ENCODE peak calls at places on chromosomes 3 and 15, in eight cellular contexts. One of them, this sample, is unnamed.
A peak's percentile ranks its signal among the peaks of the same experiment; 100 is the strongest.

GRCh38 chr3:73766599-73767378 is 142.0 kb upstream of the PDZRN3 start:
- DNase-seq in GM12865: no peak
- DNase-seq in foreskin fibroblast: peak; percentile 79
- DNase-seq in activated T-cell treated with anti-CD3 and anti-CD28 coated beads, Interleukin-2, amount 50 U/mL, for 72 hours: no peak
- DNase-seq in AG08396: peak; percentile 39
- DNase-seq in NCI-H2227 treated with DMSO at 0.1 percent for 48 hours: no peak
- DNase-seq in sciatic nerve: no peak
- DNase-seq in neural crest cell: no peak
- DNase-seq in this sample: no peak

GRCh38 chr3:49172616-49173041 is 1.2 kb downstream of the KLHDC8B start:
- DNase-seq in sciatic nerve: no peak
- DNase-seq in AG08396: no peak
- DNase-seq in GM12865: no peak
- DNase-seq in neural crest cell: no peak
- DNase-seq in NCI-H2227 treated with DMSO at 0.1 percent for 48 hours: no peak
- DNase-seq in activated T-cell treated with anti-CD3 and anti-CD28 coated beads, Interleukin-2, amount 50 U/mL, for 72 hours: no peak
- DNase-seq in foreskin fibroblast: no peak
- DNase-seq in this sample: no peak

GRCh38 chr3:159733194-159733860 is 255.3 kb upstream of the IL12A start:
- DNase-seq in sciatic nerve: no peak
- DNase-seq in GM12865: no peak
- DNase-seq in neural crest cell: no peak
- DNase-seq in foreskin fibroblast: peak; percentile 59
- DNase-seq in AG08396: peak; percentile 53
- DNase-seq in NCI-H2227 treated with DMSO at 0.1 percent for 48 hours: no peak
- DNase-seq in activated T-cell treated with anti-CD3 and anti-CD28 coated beads, Interleukin-2, amount 50 U/mL, for 72 hours: no peak
- DNase-seq in this sample: no peak

GRCh38 chr15:73325191-73325980 is 43.4 kb downstream of the HCN4 start:
- DNase-seq in activated T-cell treated with anti-CD3 and anti-CD28 coated beads, Interleukin-2, amount 50 U/mL, for 72 hours: peak; percentile 33
- DNase-seq in GM12865: peak; percentile 54
- DNase-seq in foreskin fibroblast: no peak
- DNase-seq in NCI-H2227 treated with DMSO at 0.1 percent for 48 hours: no peak
- DNase-seq in neural crest cell: no peak
- DNase-seq in AG08396: no peak
- DNase-seq in sciatic nerve: no peak
- DNase-seq in this sample: peak; percentile 46

GRCh38 chr3:44419923-44420650 is 57.4 kb downstream of the ZNF445 start:
- DNase-seq in NCI-H2227 treated with DMSO at 0.1 percent for 48 hours: no peak
- DNase-seq in foreskin fibroblast: no peak
- DNase-seq in sciatic nerve: no peak
- DNase-seq in neural crest cell: no peak
- DNase-seq in AG08396: no peak
- DNase-seq in activated T-cell treated with anti-CD3 and anti-CD28 coated beads, Interleukin-2, amount 50 U/mL, for 72 hours: no peak
- DNase-seq in GM12865: no peak
- DNase-seq in this sample: no peak

GRCh38 chr3:175731543-175731942 is 872.4 kb downstream of the NAALADL2 start:
- DNase-seq in AG08396: no peak
- DNase-seq in foreskin fibroblast: no peak
- DNase-seq in activated T-cell treated with anti-CD3 and anti-CD28 coated beads, Interleukin-2, amount 50 U/mL, for 72 hours: no peak
- DNase-seq in neural crest cell: no peak
- DNase-seq in NCI-H2227 treated with DMSO at 0.1 percent for 48 hours: no peak
- DNase-seq in sciatic nerve: no peak
- DNase-seq in GM12865: no peak
- DNase-seq in this sample: no peak

GRCh38 chr3:190481779-190482178 is 32.1 kb upstream of the TMEM207 start:
- DNase-seq in neural crest cell: no peak
- DNase-seq in GM12865: no peak
- DNase-seq in sciatic nerve: no peak
- DNase-seq in NCI-H2227 treated with DMSO at 0.1 percent for 48 hours: no peak
- DNase-seq in activated T-cell treated with anti-CD3 and anti-CD28 coated beads, Interleukin-2, amount 50 U/mL, for 72 hours: no peak
- DNase-seq in AG08396: no peak
- DNase-seq in foreskin fibroblast: no peak
- DNase-seq in this sample: no peak

GRCh38 chr3:17469520-17469919 is 272.9 kb downstream of the TBC1D5 start:
- DNase-seq in activated T-cell treated with anti-CD3 and anti-CD28 coated beads, Interleukin-2, amount 50 U/mL, for 72 hours: no peak
- DNase-seq in AG08396: no peak
- DNase-seq in foreskin fibroblast: no peak
- DNase-seq in neural crest cell: no peak
- DNase-seq in sciatic nerve: no peak
- DNase-seq in GM12865: no peak
- DNase-seq in NCI-H2227 treated with DMSO at 0.1 percent for 48 hours: no peak
- DNase-seq in this sample: no peak

GRCh38 chr3:140505256-140505655 is 172.6 kb upstream of the TRIM42 start:
- DNase-seq in GM12865: peak; percentile 44
- DNase-seq in NCI-H2227 treated with DMSO at 0.1 percent for 48 hours: peak; percentile 6
- DNase-seq in sciatic nerve: no peak
- DNase-seq in AG08396: no peak
- DNase-seq in foreskin fibroblast: no peak
- DNase-seq in activated T-cell treated with anti-CD3 and anti-CD28 coated beads, Interleukin-2, amount 50 U/mL, for 72 hours: no peak
- DNase-seq in neural crest cell: peak; percentile 2
- DNase-seq in this sample: no peak

GRCh38 chr3:159187706-159188105 is 385.9 kb downstream of the MFSD1 start:
- DNase-seq in foreskin fibroblast: no peak
- DNase-seq in GM12865: no peak
- DNase-seq in neural crest cell: no peak
- DNase-seq in AG08396: no peak
- DNase-seq in NCI-H2227 treated with DMSO at 0.1 percent for 48 hours: no peak
- DNase-seq in activated T-cell treated with anti-CD3 and anti-CD28 coated beads, Interleukin-2, amount 50 U/mL, for 72 hours: no peak
- DNase-seq in sciatic nerve: no peak
- DNase-seq in this sample: no peak

GRCh38 chr15:59271595-59272201 is 65.1 kb downstream of the LDHAL6B start:
- DNase-seq in foreskin fibroblast: no peak
- DNase-seq in GM12865: no peak
- DNase-seq in sciatic nerve: no peak
- DNase-seq in NCI-H2227 treated with DMSO at 0.1 percent for 48 hours: no peak
- DNase-seq in neural crest cell: no peak
- DNase-seq in activated T-cell treated with anti-CD3 and anti-CD28 coated beads, Interleukin-2, amount 50 U/mL, for 72 hours: no peak
- DNase-seq in AG08396: no peak
- DNase-seq in this sample: no peak

GRCh38 chr3:149473314-149473990 is 1.0 kb upstream of the TM4SF4 start:
- DNase-seq in neural crest cell: no peak
- DNase-seq in foreskin fibroblast: peak; percentile 72
- DNase-seq in activated T-cell treated with anti-CD3 and anti-CD28 coated beads, Interleukin-2, amount 50 U/mL, for 72 hours: no peak
- DNase-seq in NCI-H2227 treated with DMSO at 0.1 percent for 48 hours: no peak
- DNase-seq in GM12865: no peak
- DNase-seq in sciatic nerve: no peak
- DNase-seq in AG08396: peak; percentile 52
- DNase-seq in this sample: no peak

GRCh38 chr15:67090297-67091072 is 25.1 kb downstream of the SMAD3 start:
- DNase-seq in activated T-cell treated with anti-CD3 and anti-CD28 coated beads, Interleukin-2, amount 50 U/mL, for 72 hours: no peak
- DNase-seq in AG08396: no peak
- DNase-seq in GM12865: no peak
- DNase-seq in neural crest cell: no peak
- DNase-seq in foreskin fibroblast: no peak
- DNase-seq in sciatic nerve: no peak
- DNase-seq in NCI-H2227 treated with DMSO at 0.1 percent for 48 hours: no peak
- DNase-seq in this sample: no peak

GRCh38 chr15:69783211-69783610 is 314.5 kb downstream of the TLE3 start:
- DNase-seq in foreskin fibroblast: no peak
- DNase-seq in GM12865: no peak
- DNase-seq in NCI-H2227 treated with DMSO at 0.1 percent for 48 hours: no peak
- DNase-seq in activated T-cell treated with anti-CD3 and anti-CD28 coated beads, Interleukin-2, amount 50 U/mL, for 72 hours: no peak
- DNase-seq in neural crest cell: no peak
- DNase-seq in sciatic nerve: no peak
- DNase-seq in AG08396: no peak
- DNase-seq in this sample: no peak

GRCh38 chr3:142931222-142931621 is 32.3 kb downstream of the PAQR9 start:
- DNase-seq in sciatic nerve: no peak
- DNase-seq in AG08396: no peak
- DNase-seq in foreskin fibroblast: no peak
- DNase-seq in GM12865: peak; percentile 59
- DNase-seq in activated T-cell treated with anti-CD3 and anti-CD28 coated beads, Interleukin-2, amount 50 U/mL, for 72 hours: peak; percentile 45
- DNase-seq in NCI-H2227 treated with DMSO at 0.1 percent for 48 hours: no peak
- DNase-seq in neural crest cell: no peak
- DNase-seq in this sample: peak; percentile 81

GRCh38 chr3:183044547-183045229 is 54.6 kb downstream of the MCCC1 start:
- DNase-seq in sciatic nerve: no peak
- DNase-seq in activated T-cell treated with anti-CD3 and anti-CD28 coated beads, Interleukin-2, amount 50 U/mL, for 72 hours: no peak
- DNase-seq in GM12865: peak; percentile 93
- DNase-seq in neural crest cell: no peak
- DNase-seq in AG08396: no peak
- DNase-seq in foreskin fibroblast: no peak
- DNase-seq in NCI-H2227 treated with DMSO at 0.1 percent for 48 hours: no peak
- DNase-seq in this sample: no peak

GRCh38 chr3:119098620-119099222 is 47.2 kb upstream of the TEX55 start:
- DNase-seq in activated T-cell treated with anti-CD3 and anti-CD28 coated beads, Interleukin-2, amount 50 U/mL, for 72 hours: no peak
- DNase-seq in AG08396: peak; percentile 28
- DNase-seq in foreskin fibroblast: peak; percentile 10
- DNase-seq in GM12865: peak; percentile 36
- DNase-seq in sciatic nerve: no peak
- DNase-seq in NCI-H2227 treated with DMSO at 0.1 percent for 48 hours: peak; percentile 1
- DNase-seq in neural crest cell: peak; percentile 33
- DNase-seq in this sample: no peak

GRCh38 chr15:67547836-67548531 is 5.5 kb downstream of the MAP2K5 start:
- DNase-seq in sciatic nerve: no peak
- DNase-seq in NCI-H2227 treated with DMSO at 0.1 percent for 48 hours: peak; percentile 5
- DNase-seq in neural crest cell: no peak
- DNase-seq in foreskin fibroblast: no peak
- DNase-seq in GM12865: no peak
- DNase-seq in activated T-cell treated with anti-CD3 and anti-CD28 coated beads, Interleukin-2, amount 50 U/mL, for 72 hours: no peak
- DNase-seq in AG08396: peak; percentile 57
- DNase-seq in this sample: no peak

GRCh38 chr3:125670945-125671344 is 75.6 kb upstream of the OSBPL11 start:
- DNase-seq in GM12865: no peak
- DNase-seq in activated T-cell treated with anti-CD3 and anti-CD28 coated beads, Interleukin-2, amount 50 U/mL, for 72 hours: no peak
- DNase-seq in NCI-H2227 treated with DMSO at 0.1 percent for 48 hours: no peak
- DNase-seq in neural crest cell: no peak
- DNase-seq in foreskin fibroblast: no peak
- DNase-seq in sciatic nerve: no peak
- DNase-seq in AG08396: no peak
- DNase-seq in this sample: no peak

GRCh38 chr3:181454451-181455027 is 257.2 kb upstream of the SOX2 start:
- DNase-seq in AG08396: no peak
- DNase-seq in activated T-cell treated with anti-CD3 and anti-CD28 coated beads, Interleukin-2, amount 50 U/mL, for 72 hours: no peak
- DNase-seq in foreskin fibroblast: no peak
- DNase-seq in NCI-H2227 treated with DMSO at 0.1 percent for 48 hours: no peak
- DNase-seq in sciatic nerve: no peak
- DNase-seq in GM12865: no peak
- DNase-seq in neural crest cell: peak; percentile 29
- DNase-seq in this sample: no peak

GRCh38 chr3:10627884-10628572 is 122.6 kb upstream of the ATP2B2 start:
- DNase-seq in GM12865: no peak
- DNase-seq in sciatic nerve: no peak
- DNase-seq in AG08396: no peak
- DNase-seq in foreskin fibroblast: no peak
- DNase-seq in neural crest cell: no peak
- DNase-seq in activated T-cell treated with anti-CD3 and anti-CD28 coated beads, Interleukin-2, amount 50 U/mL, for 72 hours: no peak
- DNase-seq in NCI-H2227 treated with DMSO at 0.1 percent for 48 hours: no peak
- DNase-seq in this sample: peak; percentile 80

GRCh38 chr3:96712792-96713191 is 101.6 kb upstream of the EPHA6 start:
- DNase-seq in sciatic nerve: no peak
- DNase-seq in GM12865: no peak
- DNase-seq in AG08396: no peak
- DNase-seq in NCI-H2227 treated with DMSO at 0.1 percent for 48 hours: no peak
- DNase-seq in neural crest cell: no peak
- DNase-seq in foreskin fibroblast: no peak
- DNase-seq in activated T-cell treated with anti-CD3 and anti-CD28 coated beads, Interleukin-2, amount 50 U/mL, for 72 hours: no peak
- DNase-seq in this sample: no peak

GRCh38 chr3:112627419-112627818 is 13.5 kb downstream of the CCDC80 start:
- DNase-seq in neural crest cell: no peak
- DNase-seq in GM12865: no peak
- DNase-seq in activated T-cell treated with anti-CD3 and anti-CD28 coated beads, Interleukin-2, amount 50 U/mL, for 72 hours: no peak
- DNase-seq in NCI-H2227 treated with DMSO at 0.1 percent for 48 hours: no peak
- DNase-seq in sciatic nerve: no peak
- DNase-seq in foreskin fibroblast: no peak
- DNase-seq in AG08396: no peak
- DNase-seq in this sample: no peak